ENCODE peak calls at places on chromosome 7, in nine cellular contexts. X is lower lobe of right lung, G is left ventricle myocardium inferior, N is cardiac muscle cell, S is AG04450, E is AG09309, I is GM12865, Z is ovary, K is B cell. J is an unnamed sample.
A peak's percentile ranks its signal among the peaks of the same experiment; 100 is the strongest.

GRCh38 chr7:135757719-135758411 is 9.3 kb upstream of the FAM180A start:
- DNase-seq in X (no peak), G (peak; percentile 36), N (no peak), S (no peak), E (peak; percentile 55), I (no peak), Z (peak; percentile 60), K (no peak), J (no peak)

GRCh38 chr7:2541291-2542010 is 13.9 kb downstream of the BRAT1 start:
- DNase-seq in X (peak; percentile 41), G (no peak), N (no peak), S (no peak), E (no peak), I (no peak), Z (peak; percentile 25), K (peak; percentile 42), J (no peak)

GRCh38 chr7:89316584-89316983 is 521.0 kb upstream of the TEX47 start:
- DNase-seq in X (no peak), G (no peak), N (no peak), S (no peak), E (no peak), I (no peak), Z (no peak), K (no peak), J (no peak)

GRCh38 chr7:32658034-32658944 is 163.0 kb downstream of the AVL9 start:
- DNase-seq in X (no peak), G (no peak), N (no peak), S (no peak), E (no peak), I (peak; percentile 6), Z (no peak), K (no peak), J (peak; percentile 78)

GRCh38 chr7:111640416-111640815 is 78.1 kb upstream of the IMMP2L start:
- DNase-seq in X (no peak), G (no peak), N (no peak), S (no peak), E (no peak), I (no peak), Z (no peak), K (no peak), J (no peak)

GRCh38 chr7:69597278-69598076 is 798 bp upstream of the AUTS2 start:
- DNase-seq in X (peak; percentile 64), G (peak; percentile 52), N (peak; percentile 67), S (no peak), E (no peak), I (peak; percentile 9), Z (peak; percentile 77), K (peak; percentile 53), J (no peak)

GRCh38 chr7:26151953-26152781 is at the start of gene NFE2L3:
- DNase-seq in X (peak; percentile 91), G (peak; percentile 68), N (peak; percentile 79), S (no peak), E (no peak), I (peak; percentile 93), Z (peak; percentile 47), K (peak; percentile 95), J (peak; percentile 97)

GRCh38 chr7:30646154-30646553 is 36.1 kb downstream of the CRHR2 start:
- DNase-seq in X (no peak), G (no peak), N (no peak), S (no peak), E (no peak), I (no peak), Z (no peak), K (no peak), J (no peak)

GRCh38 chr7:86926732-86927131 is 132.7 kb downstream of the ELAPOR2 start:
- DNase-seq in X (no peak), G (no peak), N (peak; percentile 69), S (no peak), E (peak; percentile 24), I (peak; percentile 73), Z (no peak), K (peak; percentile 18), J (peak; percentile 3)

GRCh38 chr7:23093546-23093945 is 12.0 kb upstream of the KLHL7 start:
- DNase-seq in X (no peak), G (no peak), N (no peak), S (no peak), E (no peak), I (no peak), Z (no peak), K (no peak), J (no peak)

GRCh38 chr7:126370038-126370668 is 882.6 kb downstream of the GRM8 start:
- DNase-seq in X (no peak), G (no peak), N (no peak), S (no peak), E (no peak), I (peak; percentile 24), Z (no peak), K (no peak), J (no peak)

GRCh38 chr7:84738583-84739150 is 448.2 kb downstream of the SEMA3D start:
- DNase-seq in X (no peak), G (no peak), N (no peak), S (no peak), E (no peak), I (no peak), Z (no peak), K (no peak), J (no peak)

GRCh38 chr7:24970676-24971075 is 9.3 kb downstream of the OSBPL3 start:
- DNase-seq in X (no peak), G (no peak), N (no peak), S (no peak), E (no peak), I (no peak), Z (no peak), K (no peak), J (no peak)

GRCh38 chr7:26101471-26102151 is 50.4 kb upstream of the NFE2L3 start:
- DNase-seq in X (no peak), G (no peak), N (no peak), S (no peak), E (no peak), I (peak; percentile 75), Z (no peak), K (peak; percentile 15), J (no peak)

GRCh38 chr7:155643804-155644177 is 670 bp upstream of the RBM33 start:
- DNase-seq in X (no peak), G (no peak), N (peak; percentile 63), S (no peak), E (no peak), I (no peak), Z (no peak), K (no peak), J (no peak)
- TF ChIP-seq CTCF in X (no peak), G (no peak), N (no peak), S (no peak), E (no peak), I (no peak), Z (no peak), K (no peak), J (no peak)

GRCh38 chr7:114368492-114368891 is 46.1 kb upstream of the FOXP2 start:
- DNase-seq in X (no peak), G (no peak), N (no peak), S (no peak), E (no peak), I (no peak), Z (no peak), K (no peak), J (no peak)

GRCh38 chr7:114370177-114370576 is 44.4 kb upstream of the FOXP2 start:
- DNase-seq in X (no peak), G (no peak), N (no peak), S (no peak), E (no peak), I (no peak), Z (no peak), K (no peak), J (no peak)

GRCh38 chr7:114375914-114376313 is 38.7 kb upstream of the FOXP2 start:
- DNase-seq in X (no peak), G (no peak), N (no peak), S (no peak), E (no peak), I (no peak), Z (no peak), K (no peak), J (no peak)

GRCh38 chr7:114369294-114369693 is 45.3 kb upstream of the FOXP2 start:
- DNase-seq in X (no peak), G (no peak), N (no peak), S (no peak), E (no peak), I (no peak), Z (no peak), K (no peak), J (no peak)

GRCh38 chr7:114372619-114373018 is 42.0 kb upstream of the FOXP2 start:
- DNase-seq in X (no peak), G (no peak), N (no peak), S (no peak), E (no peak), I (no peak), Z (no peak), K (no peak), J (no peak)
- TF ChIP-seq CTCF in X (no peak), G (no peak), N (no peak), S (no peak), E (no peak), I (no peak), Z (no peak), K (no peak), J (no peak)

DNA sequence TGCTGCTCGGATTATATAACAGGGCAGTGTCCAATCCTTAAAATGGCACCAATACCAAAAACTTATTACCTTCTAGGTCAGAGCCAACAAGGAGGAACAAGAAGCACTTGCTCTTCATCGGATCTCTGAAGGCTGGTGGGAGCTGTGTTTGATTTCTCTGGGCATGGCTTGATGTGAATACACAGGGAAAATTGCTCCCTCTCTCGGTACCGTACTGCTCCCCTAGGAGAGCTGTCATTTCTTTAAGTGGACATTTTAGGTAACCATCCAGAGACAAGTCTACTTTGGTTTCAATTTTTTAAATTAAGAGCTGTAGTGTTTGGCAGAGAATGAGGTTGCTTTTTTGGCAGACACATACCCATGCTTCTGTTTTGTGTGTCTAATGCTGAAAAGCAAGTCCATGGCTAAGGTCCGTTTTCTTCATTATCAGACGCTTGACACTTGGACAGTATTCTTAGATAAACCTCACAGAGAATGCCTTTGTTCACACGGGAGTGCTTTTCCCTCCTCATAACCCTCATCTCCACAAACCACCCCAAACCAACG is 61.2 kb upstream of the TRIL start:
- DNase-seq in X (no peak), G (no peak), N (no peak), S (no peak), E (no peak), I (no peak), Z (no peak), K (no peak), J (no peak)
- TF ChIP-seq CTCF in X (no peak), G (peak; percentile 46), N (peak; percentile 34), S (peak; percentile 43), E (peak; percentile 45), I (no peak), Z (no peak), K (no peak), J (no peak)

DNA sequence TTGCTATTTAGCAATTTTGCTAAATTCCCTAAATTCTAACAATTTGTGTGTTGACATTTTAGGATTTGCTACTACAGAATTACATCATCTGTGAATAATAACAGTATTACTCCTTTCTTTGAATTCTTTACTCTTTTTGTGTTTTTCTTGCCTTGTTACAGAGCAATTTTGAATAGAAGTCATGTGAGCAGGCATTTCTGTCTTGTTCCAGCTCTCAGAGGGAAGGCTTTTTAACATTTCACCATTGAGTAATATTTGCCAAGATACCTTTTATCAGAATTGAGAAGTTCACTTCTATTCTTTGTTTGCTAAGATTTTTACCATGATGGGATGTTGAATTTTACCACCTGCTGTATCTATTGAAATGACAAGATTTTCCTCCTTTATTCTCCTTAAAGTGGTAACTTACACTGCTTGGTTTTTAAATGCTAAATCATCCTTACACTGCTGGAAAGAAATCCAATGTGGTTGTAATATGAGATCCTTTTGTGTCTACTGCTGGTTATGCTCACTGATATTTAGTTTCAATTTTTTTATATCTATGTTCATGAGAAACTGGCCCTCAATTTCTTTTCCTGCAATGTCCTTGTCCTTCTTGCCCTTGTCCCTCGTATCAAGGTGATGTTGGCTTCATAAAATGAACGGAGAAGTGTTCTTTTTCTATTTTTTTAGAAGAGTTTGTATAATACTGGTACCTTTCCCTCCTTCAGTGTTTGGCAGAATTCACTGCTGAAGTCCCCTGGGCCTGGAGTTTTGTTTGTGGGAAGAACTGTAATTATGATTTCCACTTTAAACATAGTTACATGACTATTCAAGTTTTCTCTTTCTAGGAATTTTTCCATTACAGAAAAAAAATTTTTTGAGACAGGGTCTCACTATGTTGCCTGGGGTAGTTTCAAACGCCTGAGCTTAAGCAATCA is 50.3 kb upstream of the ATP6V0A4 start:
- DNase-seq in X (no peak), G (no peak), N (no peak), S (no peak), E (no peak), I (no peak), Z (no peak), K (no peak), J (no peak)
- TF ChIP-seq CTCF in X (no peak), G (no peak), N (no peak), S (no peak), E (no peak), I (no peak), Z (no peak), K (no peak), J (no peak)